ENCODE peak calls at places on chromosomes 3 and 15, in seven cellular contexts. J, B, Y, M, L, S and W are unnamed samples.

GRCh38 chr3:141738636-141739363 is 702 bp downstream of the RNF7 start:
- DNase-seq in B (peak; percentile 49), S (no peak), Y (peak; percentile 68), J (peak; percentile 19), M (peak; percentile 8), L (no peak), W (no peak)

GRCh38 chr3:72756900-72757299 is 91.3 kb downstream of the SHQ1 start:
- DNase-seq in Y (no peak), L (peak; percentile 59), J (no peak), M (no peak), B (no peak), S (no peak), W (no peak)

GRCh38 chr15:26641144-26641543 is 131.7 kb downstream of the GABRB3 start:
- DNase-seq in Y (no peak), L (no peak), B (no peak), S (no peak), J (no peak), M (no peak), W (no peak)

GRCh38 chr3:60839242-60839641 is 412.0 kb downstream of the FHIT start:
- DNase-seq in B (no peak), S (no peak), J (no peak), M (no peak), Y (peak; percentile 1), L (no peak), W (no peak)

GRCh38 chr3:59084598-59084997 is 34.8 kb upstream of the CFAP20DC start:
- DNase-seq in B (no peak), J (no peak), S (no peak), Y (no peak), M (no peak), L (no peak), W (no peak)

GRCh38 chr3:189947948-189948723 is 172.6 kb downstream of the P3H2 start:
- DNase-seq in L (no peak), J (peak; percentile 0), M (no peak), B (peak; percentile 79), S (no peak), Y (peak; percentile 56), W (peak; percentile 11)

GRCh38 chr3:67564973-67565372 is 89.4 kb downstream of the SUCLG2 start:
- DNase-seq in J (no peak), S (no peak), M (no peak), B (no peak), Y (no peak), L (no peak), W (no peak)

GRCh38 chr3:50298836-50299637 is at the start of the genes HYAL3 and NAA80:
- DNase-seq in J (peak; percentile 91), B (peak; percentile 94), S (peak; percentile 100), L (peak; percentile 99), Y (peak; percentile 96), M (peak; percentile 100), W (peak; percentile 84)

GRCh38 chr3:12329063-12329462 is 40.2 kb downstream of the PPARG start:
- DNase-seq in S (no peak), M (no peak), L (no peak), J (no peak), B (no peak), Y (no peak), W (no peak)

GRCh38 chr3:64824281-64824980 is 136.6 kb upstream of the ADAMTS9 start:
- DNase-seq in B (no peak), L (no peak), M (no peak), J (no peak), S (no peak), Y (no peak), W (no peak)